ENCODE peak calls at places on chromosomes 6 and 20, in ten cellular contexts. B, F, G, J, Q, X, S, O, T and D are unnamed samples. For H3K4me1, the result is how much of the 10 kb centered on the place peaks cover.

GRCh38 chr20:53826597-53827291 is 233.1 kb upstream of the ZNF217 start:
- DNase-seq in X (no peak), J (no peak), G (no peak), S (no peak), B (no peak), Q (no peak), O (peak), T (peak), F (no peak), D (no peak)

GRCh38 chr6:105892577-105893262 is 193.4 kb upstream of the PRDM1 start:
- DNase-seq in B (no peak), Q (no peak), O (no peak), S (no peak), F (no peak), G (no peak), X (peak), T (no peak), J (no peak), D (no peak)

GRCh38 chr20:57425150-57426013 is 34.2 kb downstream of the RBM38 start:
- DNase-seq in F (no peak), J (no peak), G (no peak), S (no peak), O (peak), Q (no peak), X (peak), T (no peak), B (peak), D (no peak)

GRCh38 chr20:10665791-10666190 is 8.0 kb downstream of the JAG1 start:
- DNase-seq in T (no peak), J (no peak), F (no peak), X (no peak), O (peak), B (no peak), S (no peak), G (no peak), Q (no peak), D (no peak)

GRCh38 chr6:42929088-42929927 is at the start of gene CNPY3:
- DNase-seq in X (peak), F (peak), Q (peak), G (peak), T (peak), S (peak), O (peak), J (peak), B (peak), D (peak)

GRCh38 chr20:32623667-32624157 is 38.6 kb upstream of the NOL4L start:
- DNase-seq in B (no peak), J (peak), O (no peak), X (no peak), S (no peak), G (peak), Q (no peak), T (no peak), F (no peak), D (no peak)

GRCh38 chr6:150881911-150882481 is 16.5 kb downstream of the MTHFD1L start:
- DNase-seq in O (peak), F (no peak), S (no peak), T (peak), X (no peak), J (peak), B (peak), Q (peak), G (no peak), D (peak)

GRCh38 chr6:151551223-151551857 is 57.5 kb downstream of the CCDC170 start:
- DNase-seq in T (no peak), F (no peak), J (no peak), Q (no peak), S (no peak), B (no peak), O (no peak), G (no peak), X (no peak), D (no peak)

GRCh38 chr6:53651764-53652401 is 13.7 kb downstream of the KLHL31 start:
- DNase-seq in T (peak), X (no peak), J (peak), Q (peak), G (peak), S (peak), F (peak), O (peak), B (peak), D (peak)

GRCh38 chr6:132115714-132116366 is 164.7 kb upstream of the CCN2 start:
- DNase-seq in O (peak), F (no peak), B (no peak), X (no peak), G (no peak), T (no peak), Q (no peak), J (no peak), S (no peak), D (no peak)

GRCh38 chr6:154386848-154387717 is 30.5 kb upstream of the IPCEF1 start:
- DNase-seq in B (no peak), G (no peak), T (no peak), S (no peak), O (peak), X (no peak), Q (no peak), F (no peak), J (no peak), D (no peak)

GRCh38 chr6:99629293-99629692 is 22.7 kb downstream of the PRDM13 start:
- DNase-seq in B (no peak), S (no peak), X (no peak), F (no peak), O (no peak), J (no peak), Q (no peak), G (no peak), T (no peak), D (no peak)

GRCh38 chr6:108559097-108559883 is 1.4 kb upstream of the FOXO3 start:
- DNase-seq in S (peak), J (peak), T (peak), G (peak), F (peak), X (peak), B (peak), Q (peak), O (peak), D (peak)

GRCh38 chr20:53238121-53238660 is 266.0 kb downstream of the TSHZ2 start:
- DNase-seq in S (no peak), F (no peak), O (no peak), X (no peak), Q (no peak), G (no peak), T (no peak), J (no peak), B (no peak), D (no peak)

GRCh38 chr6:69570126-69570525 is 226.7 kb downstream of the LMBRD1 start:
- DNase-seq in J (no peak), F (no peak), Q (no peak), G (no peak), T (no peak), S (no peak), X (no peak), O (no peak), B (no peak), D (no peak)

GRCh38 chr6:68975064-68975463 is 340.0 kb downstream of the ADGRB3 start:
- DNase-seq in X (peak), T (no peak), O (no peak), S (no peak), Q (no peak), F (no peak), J (peak), G (peak), B (no peak), D (no peak)

GRCh38 chr6:90369024-90369519 is 72.4 kb upstream of the BACH2 start:
- DNase-seq in G (peak), O (peak), T (peak), F (peak), X (peak), Q (no peak), S (peak), B (peak), J (no peak), D (peak)

GRCh38 chr6:51927450-51927849 is 160.0 kb downstream of the PKHD1 start:
- DNase-seq in B (no peak), S (no peak), T (no peak), X (no peak), O (no peak), Q (no peak), J (no peak), G (no peak), F (no peak), D (no peak)

GRCh38 chr6:167094436-167094819 is 28.5 kb upstream of the CCR6 start:
- DNase-seq in O (no peak), X (no peak), G (no peak), Q (no peak), T (no peak), J (peak), F (no peak), B (no peak), S (no peak), D (no peak)

GRCh38 chr20:653110-653589 is at the start of gene SRXN1:
- DNase-seq in B (peak), O (peak), J (peak), G (peak), F (peak), T (peak), Q (peak), S (peak), X (peak), D (peak)

GRCh38 chr6:10151144-10151915 is 263.5 kb downstream of the TFAP2A start:
- DNase-seq in G (no peak), B (no peak), Q (no peak), F (no peak), X (no peak), T (no peak), J (no peak), S (no peak), O (peak), D (no peak)

GRCh38 chr6:10141756-10142443 is 273.0 kb downstream of the TFAP2A start:
- DNase-seq in T (no peak), S (no peak), F (no peak), Q (no peak), G (no peak), O (no peak), J (no peak), X (no peak), B (no peak), D (no peak)

GRCh38 chr6:10144772-10145171 is 270.1 kb downstream of the TFAP2A start:
- DNase-seq in G (no peak), T (no peak), S (no peak), F (no peak), O (no peak), Q (no peak), J (no peak), B (no peak), X (no peak), D (no peak)

GRCh38 chr6:10149603-10150002 is 265.3 kb downstream of the TFAP2A start:
- DNase-seq in B (no peak), Q (no peak), G (no peak), T (no peak), S (no peak), F (no peak), X (no peak), O (no peak), J (no peak), D (no peak)

DNA sequence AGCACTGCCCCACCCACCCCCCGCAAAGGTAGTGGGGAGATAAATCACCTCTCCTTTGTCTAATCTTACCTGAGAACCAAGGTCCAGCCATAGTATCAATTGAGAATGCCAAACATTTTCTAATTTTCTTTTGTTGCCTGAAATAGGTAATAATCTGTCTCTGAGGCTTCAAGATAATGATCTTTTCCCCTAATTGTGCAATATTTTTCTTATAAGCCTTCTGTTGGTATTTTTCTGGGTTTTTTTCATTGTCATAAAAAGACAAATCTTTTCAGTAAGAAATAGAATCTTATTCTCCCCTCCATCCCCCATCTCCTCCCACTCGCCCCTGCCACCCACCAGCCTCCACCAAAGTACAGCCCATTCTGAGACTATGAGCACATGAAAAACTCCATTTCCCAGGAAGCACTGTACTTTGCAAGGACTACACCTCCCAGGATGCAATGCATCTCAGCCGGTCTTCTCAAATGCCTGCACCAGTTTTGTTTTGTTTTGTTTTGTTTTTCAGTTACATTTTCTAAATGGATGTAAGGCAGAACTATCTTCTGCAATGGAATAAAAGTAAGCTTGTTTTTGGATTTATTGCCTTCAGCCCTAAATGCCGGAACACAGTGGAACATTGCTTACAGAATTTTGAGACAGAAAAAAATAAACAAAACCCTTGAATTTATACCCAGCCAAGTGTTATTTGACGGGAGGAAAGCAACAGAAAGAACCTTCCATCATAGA is 268.0 kb downstream of the TFAP2A start:
- DNase-seq in T (peak), O (peak), Q (no peak), B (no peak), F (no peak), G (peak), J (peak), S (no peak), X (peak), D (no peak)
- H3K4me3 ChIP-seq in T (no peak), O (peak), Q (peak), B (peak), F (no peak), G (peak), J (peak), S (peak), X (peak), D (no peak)

GRCh38 chr20:50306478-50307423 is 116.1 kb downstream of the CEBPB start:
- DNase-seq in F (no peak), O (no peak), S (no peak), X (no peak), J (no peak), T (no peak), Q (no peak), G (no peak), B (no peak), D (no peak)
- H3K4me1 ChIP-seq in F (half or more), O (half or more), S (under half), X (under half), J (under half), T (half or more), Q (half or more), G (under half), B (under half), D (under half)

DNA sequence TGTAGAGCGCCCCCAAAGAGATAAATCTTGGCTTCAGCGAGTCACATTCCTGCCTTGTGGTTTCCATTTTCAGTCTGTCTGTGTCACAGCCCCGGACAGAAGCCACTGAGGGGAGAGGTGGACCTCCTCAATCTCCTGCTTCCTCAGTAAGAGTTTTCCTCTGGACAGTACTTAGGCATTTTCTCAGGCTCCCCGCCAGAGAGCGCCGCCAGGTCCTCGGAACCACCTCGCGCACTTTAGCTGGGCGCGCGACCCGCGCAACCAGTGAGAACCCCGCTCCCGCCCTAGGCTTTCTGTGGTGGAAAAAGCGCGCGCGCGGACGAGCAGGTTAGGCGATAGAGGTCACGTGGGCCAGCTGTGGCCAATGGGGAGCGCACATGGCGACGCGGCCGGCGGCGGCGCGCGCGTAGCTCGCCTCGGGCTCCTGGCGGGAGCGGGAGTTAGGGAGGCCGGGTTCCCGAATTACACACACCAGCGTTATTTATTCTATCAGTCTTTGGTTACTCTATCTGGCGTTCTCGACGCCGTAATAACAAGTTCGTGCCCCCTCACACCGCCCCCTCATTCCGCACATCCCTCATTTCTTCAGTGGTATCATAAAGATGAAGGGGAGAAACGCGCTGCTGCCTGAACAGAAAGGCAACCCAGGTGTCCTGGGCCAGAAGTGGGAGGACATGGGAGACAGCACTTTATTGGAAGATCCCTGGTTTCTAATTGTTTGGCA is 19.4 kb downstream of the PXT1 start:
- DNase-seq in B (peak), G (peak), F (peak), O (peak), Q (peak), X (peak), J (peak), S (peak), T (peak), D (peak)
- H3K27ac ChIP-seq in B (peak), G (peak), F (peak), O (peak), Q (peak), X (peak), J (peak), S (peak), T (peak), D (peak)

DNA sequence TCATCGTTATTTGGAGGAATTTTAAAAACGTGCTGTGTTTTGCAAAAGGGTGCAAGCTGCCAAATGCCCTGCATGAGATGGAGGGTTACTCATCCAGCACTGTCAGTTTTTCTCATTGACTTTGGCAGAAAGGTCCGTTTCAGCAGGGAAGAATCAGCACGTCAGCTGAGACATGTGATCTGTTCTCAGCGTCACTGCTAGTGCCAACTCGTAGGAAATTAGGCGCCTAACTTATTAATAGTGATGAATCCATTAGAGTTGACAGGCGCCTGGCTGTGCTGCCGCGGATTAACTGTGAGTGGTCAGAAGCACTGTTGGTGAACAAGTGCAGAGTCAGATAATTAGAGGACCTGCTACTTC is 175.5 kb upstream of the FOXQ1 start:
- DNase-seq in O (peak), J (no peak), B (peak), T (no peak), F (no peak), X (no peak), S (no peak), G (no peak), Q (no peak), D (no peak)
- H3K4me3 ChIP-seq in O (no peak), J (no peak), B (peak), T (no peak), F (no peak), X (no peak), S (no peak), G (no peak), Q (no peak), D (no peak)

GRCh38 chr6:28349892-28350737 is at the start of gene ZKSCAN3:
- DNase-seq in O (peak), G (peak), T (peak), S (peak), B (peak), F (peak), Q (peak), X (peak), J (peak), D (peak)

GRCh38 chr6:28351493-28351925 is 1.8 kb downstream of the ZKSCAN3 start:
- DNase-seq in B (no peak), X (no peak), F (no peak), T (no peak), J (no peak), O (no peak), G (no peak), S (no peak), Q (no peak), D (no peak)

GRCh38 chr6:28349344-28349891 is 329 bp upstream of the ZKSCAN3 start:
- DNase-seq in J (no peak), G (no peak), B (no peak), S (no peak), Q (no peak), X (no peak), O (no peak), T (no peak), F (no peak), D (no peak)

GRCh38 chr6:28353356-28353755 is 3.6 kb downstream of the ZKSCAN3 start:
- DNase-seq in Q (no peak), O (no peak), T (no peak), S (no peak), F (no peak), J (no peak), X (peak), B (no peak), G (no peak), D (no peak)

DNA sequence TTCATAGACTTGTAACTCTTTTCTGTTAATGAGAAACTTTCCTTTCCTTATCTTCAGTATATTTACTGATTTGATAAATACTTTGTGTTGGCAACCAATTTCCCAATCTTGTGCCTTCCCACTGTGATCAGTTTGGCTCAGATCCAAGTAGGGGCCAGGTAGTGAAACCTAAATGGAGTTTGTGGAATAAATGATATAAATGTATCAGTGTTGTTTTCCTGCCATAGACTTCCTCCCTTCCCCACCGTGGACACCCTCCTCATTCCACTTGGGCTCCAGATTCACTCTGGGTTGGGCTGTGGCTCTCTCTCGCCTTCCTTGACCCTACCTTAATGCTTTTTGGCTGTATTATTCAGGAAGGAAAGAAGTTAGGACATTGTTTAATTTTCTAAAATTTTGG is 1.3 kb downstream of the ZKSCAN3 start:
- DNase-seq in J (no peak), T (no peak), O (no peak), F (no peak), X (peak), S (no peak), G (no peak), B (no peak), Q (no peak), D (no peak)
- H3K4me1 ChIP-seq in J (under half), T (under half), O (under half), F (half or more), X (under half), S (under half), G (under half), B (under half), Q (under half), D (under half)

GRCh38 chr6:113805167-113805835 is 51.8 kb upstream of the MARCKS start:
- DNase-seq in B (no peak), O (peak), T (no peak), S (no peak), Q (no peak), G (no peak), J (no peak), X (no peak), F (no peak), D (no peak)
- H3K27ac ChIP-seq in B (peak), O (no peak), T (no peak), S (peak), Q (peak), G (no peak), J (no peak), X (no peak), F (no peak), D (no peak)

DNA sequence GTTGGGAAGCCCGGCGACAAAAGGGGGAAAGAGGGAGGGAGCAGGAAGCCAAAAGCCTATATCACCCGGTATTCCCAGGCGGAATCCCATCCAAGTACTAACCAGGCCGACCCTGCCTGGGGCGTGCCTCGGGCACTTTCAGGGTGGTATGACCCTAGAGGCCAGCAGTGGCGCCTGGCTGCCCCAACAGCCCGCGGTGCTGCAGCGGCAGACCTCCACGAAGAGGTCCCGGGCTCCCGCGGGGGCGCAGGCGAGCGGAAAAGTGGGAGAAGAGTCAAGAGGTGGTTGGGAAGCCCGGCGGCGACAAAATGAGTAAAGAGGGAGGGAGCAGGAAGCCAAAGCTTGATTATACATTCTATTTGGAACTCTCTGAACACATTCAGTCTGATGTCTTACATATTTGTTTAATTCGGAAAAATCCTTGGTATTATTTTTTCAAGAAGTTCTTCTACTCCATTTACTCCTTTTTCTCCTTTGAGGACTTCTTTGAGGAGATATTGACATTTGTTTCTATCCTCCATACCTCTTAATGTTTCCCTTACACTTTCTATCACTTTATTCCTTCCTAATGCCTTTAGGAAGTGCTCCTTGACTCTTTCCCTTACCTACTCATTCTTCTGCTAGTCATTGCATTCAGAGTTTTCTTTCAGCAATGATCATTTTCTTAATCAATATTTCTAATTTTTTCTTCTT is 11.5 kb downstream of the TREML4 start:
- DNase-seq in X (no peak), J (peak), Q (no peak), B (no peak), S (no peak), F (no peak), O (no peak), T (no peak), G (peak), D (no peak)
- H3K4me3 ChIP-seq in X (no peak), J (no peak), Q (no peak), B (no peak), S (no peak), F (no peak), O (no peak), T (no peak), G (peak), D (no peak)